ENCODE peak calls at places on chromosomes 13 and 19, in five cellular contexts. U, C, I, Q and V are unnamed samples.

GRCh38 chr19:13574933-13575332 is 68.7 kb upstream of the CACNA1A start:
- DNase-seq in U (peak), C (peak), I (peak), Q (no peak), V (peak)

GRCh38 chr19:29832801-29833200 is 21.0 kb downstream of the CCNE1 start:
- DNase-seq in U (no peak), C (no peak), I (no peak), Q (no peak), V (no peak)

GRCh38 chr19:11633223-11633622 is 35.9 kb downstream of the ZNF627 start:
- DNase-seq in U (no peak), C (no peak), I (no peak), Q (no peak), V (no peak)

GRCh38 chr13:45300190-45300985 is 40.6 kb downstream of the TPT1 start:
- DNase-seq in U (no peak), C (no peak), I (no peak), Q (no peak), V (no peak)

GRCh38 chr19:23440791-23441190 is 45.5 kb upstream of the ZNF91 start:
- DNase-seq in U (peak), C (peak), I (no peak), Q (no peak), V (peak)

GRCh38 chr13:66780814-66781213 is 449.3 kb downstream of the PCDH9 start:
- DNase-seq in U (no peak), C (no peak), I (no peak), Q (no peak), V (no peak)

GRCh38 chr19:32404939-32405430 is 585 bp upstream of the DPY19L3 start:
- DNase-seq in U (peak), C (peak), I (peak), Q (no peak), V (peak)

GRCh38 chr13:100887729-100888151 is 213.1 kb upstream of the TMTC4 start:
- DNase-seq in U (no peak), C (no peak), I (no peak), Q (no peak), V (no peak)

GRCh38 chr19:17294051-17294891 is 9.0 kb downstream of the ABHD8 start:
- DNase-seq in U (peak), C (peak), I (no peak), Q (no peak), V (no peak)

GRCh38 chr13:96804186-96804585 is 190.1 kb downstream of the OXGR1 start:
- DNase-seq in U (no peak), C (no peak), I (no peak), Q (no peak), V (no peak)

GRCh38 chr19:55640043-55640576 is 692 bp upstream of the ZNF580 start:
- DNase-seq in U (peak), C (no peak), I (no peak), Q (no peak), V (no peak)

GRCh38 chr19:48867119-48867921 is 1.1 kb downstream of the PLEKHA4 start:
- DNase-seq in U (no peak), C (no peak), I (no peak), Q (no peak), V (no peak)

GRCh38 chr13:69704311-69704710 is 403.3 kb upstream of the ATXN8OS start:
- DNase-seq in U (no peak), C (no peak), I (no peak), Q (no peak), V (no peak)

GRCh38 chr13:51328488-51328887 is 11.0 kb upstream of the SERPINE3 start:
- DNase-seq in U (no peak), C (peak), I (no peak), Q (no peak), V (peak)

GRCh38 chr13:51332566-51333361 is 6.7 kb upstream of the SERPINE3 start:
- DNase-seq in U (no peak), C (no peak), I (no peak), Q (no peak), V (no peak)

GRCh38 chr13:51333421-51333820 is 6.1 kb upstream of the SERPINE3 start:
- DNase-seq in U (no peak), C (no peak), I (no peak), Q (no peak), V (no peak)

GRCh38 chr13:51331354-51331861 is 8.1 kb upstream of the SERPINE3 start:
- DNase-seq in U (no peak), C (peak), I (no peak), Q (peak), V (no peak)

DNA sequence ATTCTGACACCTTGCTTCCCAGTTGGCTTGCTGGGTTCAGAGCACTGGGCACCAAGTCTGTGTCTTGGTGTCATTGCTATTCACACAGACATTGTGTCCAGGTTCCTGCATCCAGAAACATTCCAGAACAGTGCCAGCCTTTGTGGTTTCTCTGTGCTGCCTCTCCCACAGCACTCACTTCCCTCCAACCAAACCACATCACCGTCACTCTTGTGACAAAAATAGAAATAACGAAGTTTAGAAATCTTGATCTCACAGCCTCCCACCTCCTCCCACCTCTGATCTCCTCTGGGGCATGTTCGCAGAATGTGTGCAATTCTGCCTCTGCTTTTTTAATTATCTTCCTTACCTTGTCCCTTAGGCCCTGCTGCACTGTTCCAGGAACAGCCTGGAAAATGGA is 8.8 kb upstream of the SERPINE3 start:
- DNase-seq in U (no peak), C (no peak), I (no peak), Q (peak), V (no peak)
- TF ChIP-seq SUZ12 in U (no peak), C (no peak), I (no peak), Q (no peak), V (no peak)

DNA sequence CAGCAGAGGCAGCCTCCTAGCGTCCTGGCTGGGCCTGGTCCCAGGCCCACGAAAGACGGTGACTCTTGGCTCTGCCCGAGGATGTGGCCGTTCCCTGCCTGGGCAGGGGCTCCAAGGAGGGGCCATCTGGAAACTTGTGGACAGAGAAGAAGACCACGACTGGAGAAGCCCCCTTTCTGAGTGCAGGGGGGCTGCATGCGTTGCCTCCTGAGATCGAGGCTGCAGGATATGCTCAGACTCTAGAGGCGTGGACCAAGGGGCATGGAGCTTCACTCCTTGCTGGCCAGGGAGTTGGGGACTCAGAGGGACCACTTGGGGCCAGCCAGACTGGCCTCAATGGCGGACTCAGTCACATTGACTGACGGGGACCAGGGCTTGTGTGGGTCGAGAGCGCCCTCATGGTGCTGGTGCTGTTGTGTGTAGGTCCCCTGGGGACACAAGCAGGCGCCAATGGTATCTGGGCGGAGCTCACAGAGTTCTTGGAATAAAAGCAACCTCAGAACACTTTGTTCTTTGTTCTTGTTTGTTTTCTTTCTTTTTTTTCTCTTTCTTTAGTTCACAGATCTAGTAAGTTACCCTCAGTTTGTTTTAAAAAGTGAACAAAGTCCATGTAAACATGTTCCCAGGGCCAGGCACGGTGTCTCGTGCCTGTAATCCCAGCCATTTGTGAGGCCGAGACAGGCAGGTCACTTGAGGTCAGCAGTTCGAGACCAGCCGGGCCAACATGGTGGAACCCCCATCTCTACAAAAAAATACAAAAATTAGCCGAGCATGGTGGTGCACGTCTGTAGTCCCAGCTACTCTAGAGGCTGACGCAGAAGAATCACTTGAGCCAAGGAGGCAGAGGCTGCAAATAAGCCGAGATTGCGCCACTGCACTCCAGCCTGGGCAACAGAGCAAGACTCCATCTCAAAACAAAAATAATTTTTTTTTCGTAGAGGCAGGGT is 10.2 kb downstream of the ANGPTL4 start:
- DNase-seq in U (no peak), C (no peak), I (peak), Q (no peak), V (no peak)
- TF ChIP-seq SUZ12 in U (no peak), C (no peak), I (no peak), Q (no peak), V (no peak)

DNA sequence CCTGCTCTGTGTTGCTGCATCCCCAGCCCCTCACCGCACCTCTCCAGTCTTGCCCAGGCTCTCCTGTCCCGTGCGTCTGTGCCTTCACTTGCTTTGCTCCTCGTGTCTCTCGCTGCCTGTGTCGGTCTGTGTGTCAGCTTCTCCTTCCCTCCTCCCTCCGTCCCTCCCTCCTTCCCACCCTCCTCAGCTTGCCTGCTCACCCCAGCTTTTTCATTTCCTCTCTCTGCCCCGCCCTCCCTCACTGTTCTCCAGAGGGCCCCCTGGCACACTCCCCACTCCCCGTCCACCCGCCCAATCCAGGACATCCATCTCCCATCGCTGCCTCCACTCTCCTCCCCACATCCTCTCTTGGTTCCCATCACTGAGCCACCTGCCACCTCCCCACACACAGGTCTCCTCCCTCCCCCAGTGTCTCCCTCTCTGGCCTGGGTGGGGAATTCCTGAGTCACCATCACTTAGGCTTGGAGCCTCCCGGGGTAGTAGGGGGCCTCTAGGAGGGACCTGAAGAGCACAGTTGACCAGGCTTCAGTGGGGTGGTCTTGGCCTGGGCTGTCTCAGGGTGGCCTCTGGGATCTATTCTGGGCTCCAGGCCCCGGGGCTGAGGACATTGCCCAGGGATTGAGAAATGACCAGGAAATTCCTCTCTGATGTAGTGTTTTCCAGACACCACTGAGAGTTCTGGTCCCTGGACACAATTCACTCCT is at the start of gene PTGIR:
- DNase-seq in U (no peak), C (no peak), I (no peak), Q (no peak), V (no peak)
- TF ChIP-seq SUZ12 in U (no peak), C (no peak), I (no peak), Q (no peak), V (no peak)

DNA sequence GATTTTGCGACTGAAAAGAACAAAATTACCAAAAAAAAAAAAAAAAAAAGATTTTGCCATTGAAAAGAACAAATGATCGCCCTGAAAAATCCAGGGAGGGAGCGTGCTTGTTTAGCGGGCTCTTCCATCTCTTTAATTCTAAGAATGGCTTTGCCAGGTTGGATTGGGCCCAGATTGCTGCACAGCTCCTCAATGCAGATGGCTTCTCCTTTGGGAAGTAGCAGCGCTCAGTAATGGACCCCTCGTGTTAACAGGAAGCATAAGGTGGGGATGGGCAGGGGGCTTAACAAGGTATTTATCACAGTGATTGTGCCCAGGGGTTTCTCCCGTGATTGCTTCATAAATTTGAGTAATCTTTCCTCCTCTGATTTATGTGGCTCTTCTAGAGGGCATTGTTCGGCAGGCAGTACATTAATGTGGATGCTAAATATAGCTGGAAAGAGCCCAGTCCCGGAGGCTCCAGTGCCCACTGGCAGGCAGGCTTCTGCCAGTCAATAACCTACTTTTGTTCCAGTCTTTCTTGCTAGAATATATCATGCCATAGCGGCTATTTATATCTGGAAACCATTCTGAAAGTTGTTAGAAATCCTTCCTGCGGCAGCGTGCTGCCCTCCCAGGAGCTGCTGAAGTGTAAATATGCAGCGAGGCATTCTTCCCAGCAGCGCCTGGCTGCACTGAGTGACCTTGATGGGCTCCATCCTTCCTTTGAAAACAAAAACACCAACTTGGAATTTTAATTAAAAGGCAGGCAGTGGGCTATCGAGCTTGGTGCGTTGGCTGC is 64.9 kb downstream of the FGF9 start:
- DNase-seq in U (no peak), C (no peak), I (no peak), Q (no peak), V (no peak)
- TF ChIP-seq SUZ12 in U (no peak), C (no peak), I (no peak), Q (no peak), V (no peak)